ENCODE peak calls at places on chromosomes 1 and 21, in ten cellular contexts. B is spleen, N is fibroblast of pulmonary artery, A is transverse colon, Y is fibroblast of lung, P is dorsolateral prefrontal cortex, Q is AG04449, O is BE2C, I is AG09309, W is kidney epithelial cell. H is an unnamed sample.

GRCh38 chr1:67838180-67838912 is 5.1 kb upstream of the GNG12 start:
- DNase-seq in Y (no peak), O (peak; percentile 20), A (no peak), P (no peak), W (no peak), Q (no peak), I (peak; percentile 20), B (no peak), N (peak; percentile 35), H (no peak)

GRCh38 chr1:203305809-203306088 is 430 bp downstream of the BTG2 start:
- DNase-seq in W (no peak), Y (no peak), B (no peak), Q (no peak), A (no peak), I (no peak), N (no peak), O (no peak), P (no peak), H (no peak)

GRCh38 chr21:14989359-14989758 is 75.4 kb downstream of the NRIP1 start:
- DNase-seq in B (no peak), I (no peak), N (peak; percentile 61), P (no peak), Q (no peak), Y (peak; percentile 70), O (peak; percentile 61), W (no peak), A (no peak), H (no peak)

GRCh38 chr1:114610546-114611245 is 29.3 kb upstream of the BCAS2 start:
- DNase-seq in P (no peak), A (no peak), Y (peak; percentile 31), I (no peak), O (no peak), Q (no peak), N (peak; percentile 46), W (no peak), B (no peak), H (peak; percentile 9)

GRCh38 chr1:236451796-236452373 is 57.8 kb downstream of the EDARADD start:
- DNase-seq in O (peak; percentile 18), Y (no peak), B (no peak), W (no peak), A (peak; percentile 16), N (peak; percentile 14), Q (no peak), I (no peak), P (no peak), H (no peak)

GRCh38 chr1:93080424-93080823 is 1.3 kb downstream of the MTF2 start:
- DNase-seq in Q (peak; percentile 23), B (no peak), I (peak; percentile 61), P (no peak), Y (peak; percentile 84), N (peak; percentile 87), O (no peak), W (peak; percentile 42), A (no peak), H (peak; percentile 73)

GRCh38 chr1:54459140-54459539 is 52.9 kb upstream of the SSBP3 start:
- DNase-seq in P (no peak), N (no peak), I (no peak), A (no peak), O (no peak), W (no peak), B (no peak), Y (no peak), Q (no peak), H (no peak)

GRCh38 chr1:175314300-175314699 is 121.7 kb upstream of the KIAA0040 start:
- DNase-seq in O (no peak), I (no peak), N (no peak), Q (no peak), A (no peak), B (no peak), Y (no peak), P (no peak), W (no peak), H (no peak)

GRCh38 chr1:207820568-207821463 is 69.0 kb downstream of the CD46 start:
- DNase-seq in Q (no peak), B (no peak), P (no peak), W (no peak), Y (no peak), I (no peak), O (no peak), A (no peak), N (no peak), H (no peak)

GRCh38 chr21:28908351-28908750 is 84.3 kb downstream of the LTN1 start:
- DNase-seq in P (no peak), I (no peak), A (no peak), O (no peak), Y (no peak), W (no peak), N (no peak), Q (no peak), B (no peak), H (no peak)

GRCh38 chr1:42035205-42035829 is 116.6 kb upstream of the HIVEP3 start:
- DNase-seq in O (peak; percentile 52), A (no peak), W (peak; percentile 14), P (peak; percentile 65), I (no peak), N (peak; percentile 60), Y (peak; percentile 47), B (no peak), Q (no peak), H (no peak)

GRCh38 chr1:205356424-205357151 is at the start of gene KLHDC8A:
- DNase-seq in B (no peak), W (no peak), P (no peak), Y (no peak), A (no peak), O (no peak), I (no peak), N (peak; percentile 43), Q (no peak), H (no peak)

GRCh38 chr21:45809421-45809820 is 165.9 kb downstream of the PCBP3 start:
- DNase-seq in N (no peak), P (no peak), O (no peak), Y (no peak), Q (no peak), A (no peak), I (no peak), W (no peak), B (peak; percentile 58), H (no peak)

GRCh38 chr21:43965911-43966585 is 46.1 kb upstream of the TRAPPC10 start:
- DNase-seq in I (no peak), N (no peak), Y (no peak), B (no peak), Q (no peak), W (no peak), A (no peak), O (peak; percentile 46), P (no peak), H (no peak)

GRCh38 chr1:226250511-226250910 is 27.0 kb downstream of the MIXL1 start:
- DNase-seq in A (no peak), Q (no peak), I (no peak), W (no peak), N (no peak), P (no peak), Y (no peak), O (no peak), B (no peak), H (no peak)

GRCh38 chr1:226255380-226255779 is 31.9 kb downstream of the MIXL1 start:
- DNase-seq in Q (no peak), O (no peak), W (no peak), Y (peak; percentile 15), B (no peak), A (no peak), P (no peak), N (peak; percentile 47), I (peak; percentile 16), H (no peak)

GRCh38 chr1:226248091-226248490 is 24.6 kb downstream of the MIXL1 start:
- DNase-seq in N (peak; percentile 83), O (no peak), Y (peak; percentile 68), Q (no peak), I (peak; percentile 17), B (no peak), A (no peak), P (no peak), W (no peak), H (no peak)

GRCh38 chr1:226253933-226254332 is 30.5 kb downstream of the MIXL1 start:
- DNase-seq in B (no peak), P (no peak), A (no peak), Q (no peak), O (no peak), I (no peak), Y (no peak), W (no peak), N (no peak), H (no peak)
- H3K4me3 ChIP-seq in B (no peak overlapping the region), P (no peak overlapping the region), A (no peak overlapping the region), Q (no peak overlapping the region), O (no peak overlapping the region), I (no peak overlapping the region), Y (no peak overlapping the region), W (no peak overlapping the region), N (no peak overlapping the region), H (no peak overlapping the region)

DNA sequence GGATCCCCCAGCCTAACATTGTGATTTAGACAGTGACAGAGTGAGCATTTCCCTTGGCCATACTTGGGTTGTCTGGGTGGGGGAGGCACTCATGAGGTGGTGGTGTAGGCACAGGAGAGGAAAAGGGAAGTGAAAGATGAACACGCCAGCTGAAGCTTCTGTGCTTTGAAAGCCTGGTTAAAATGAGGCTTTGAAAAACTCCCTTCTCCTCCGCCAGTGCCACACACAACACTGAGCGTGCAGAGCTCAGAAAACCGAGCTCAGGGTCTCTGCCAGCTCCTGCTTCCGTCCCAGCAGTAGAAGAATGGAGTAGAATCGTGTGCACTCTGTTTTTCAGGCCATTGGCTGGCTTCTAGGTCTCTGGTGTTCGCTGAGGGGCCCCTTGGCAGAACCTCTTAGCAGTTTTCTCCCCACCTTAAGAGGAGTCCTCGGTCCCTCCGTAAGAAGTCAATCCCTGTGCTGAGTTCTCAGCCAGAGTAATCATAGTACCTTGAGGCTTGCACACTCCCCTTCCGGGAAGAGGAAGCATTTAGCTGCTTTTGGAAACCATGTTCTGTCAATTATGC is 12.9 kb downstream of the PLEKHM2 start:
- DNase-seq in A (peak; percentile 44), W (no peak), N (no peak), B (peak; percentile 81), P (peak; percentile 52), Q (no peak), Y (no peak), O (no peak), I (no peak), H (no peak)
- TF ChIP-seq CTCF in A (no peak), W (no peak), N (no peak), B (no peak), P (no peak), Q (no peak), Y (no peak), O (no peak), I (no peak), H (no peak)

DNA sequence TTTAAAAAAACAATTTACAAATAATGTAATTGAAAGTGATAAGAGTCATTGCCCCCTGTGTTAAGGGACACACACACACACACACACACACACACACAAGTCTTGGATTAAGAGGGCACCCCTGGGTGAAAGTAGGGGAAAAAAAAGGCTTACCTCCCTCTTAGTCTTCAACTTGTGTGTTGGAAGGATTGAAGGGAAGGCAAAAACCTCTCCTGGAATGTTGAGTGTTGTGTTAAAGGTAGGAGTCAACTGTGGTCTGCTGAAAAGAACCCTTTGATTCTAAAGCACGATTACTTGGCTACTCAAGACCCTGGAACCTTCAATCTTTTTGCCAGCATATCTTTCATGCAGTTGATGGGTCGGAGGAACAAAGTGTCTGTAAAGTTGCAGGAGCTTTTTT is 6.4 kb downstream of the PBX1 start:
- DNase-seq in W (no peak), P (no peak), Y (peak; percentile 40), B (no peak), N (no peak), O (no peak), I (no peak), A (no peak), Q (no peak), H (no peak)
- H3K4me3 ChIP-seq in W (no peak overlapping the region), P (peak overlapping the region; percentile 71), Y (no peak overlapping the region), B (no peak overlapping the region), N (peak overlapping the region; percentile 85), O (no peak overlapping the region), I (no peak overlapping the region), A (peak overlapping the region; percentile 86), Q (no peak overlapping the region), H (peak overlapping the region; percentile 30)

GRCh38 chr1:143611159-143611558 is 360.6 kb downstream of the FAM72C start:
- DNase-seq in B (no peak), Y (no peak), A (no peak), N (peak; percentile 1), P (no peak), I (no peak), O (no peak), W (no peak), Q (no peak), H (no peak)
- TF ChIP-seq CTCF in B (no peak), Y (no peak), A (no peak), N (no peak), P (no peak), I (no peak), O (peak; percentile 22), W (no peak), Q (no peak), H (peak; percentile 2)

H was measured in HFF-Myc.